ENCODE peak calls at places on chromosome 20, in four cellular contexts. H, O, D and T are unnamed samples.

GRCh38 chr20:21739682-21740081 is 34.2 kb downstream of the PAX1 start:
- DNase-seq in O (no peak), D (no peak), H (no peak), T (no peak)

GRCh38 chr20:60143450-60143849 is 185.2 kb downstream of the CDH26 start:
- DNase-seq in O (no peak), H (no peak), D (no peak), T (no peak)

GRCh38 chr20:24745617-24746350 is 203.3 kb upstream of the CST7 start:
- DNase-seq in H (no peak), O (no peak), D (no peak), T (no peak)

GRCh38 chr20:63136296-63136695 is 79.6 kb downstream of the YTHDF1 start:
- DNase-seq in O (no peak), D (no peak), H (no peak), T (no peak)

GRCh38 chr20:55456316-55456940 is 548.9 kb downstream of the CBLN4 start:
- DNase-seq in D (no peak), O (no peak), H (no peak), T (no peak)

GRCh38 chr20:56537997-56538396 is 5.0 kb downstream of the FAM209B start:
- DNase-seq in O (no peak), H (no peak), D (no peak), T (no peak)

GRCh38 chr20:36206068-36206467 is 30.2 kb upstream of the AAR2 start:
- DNase-seq in H (no peak), O (no peak), D (no peak), T (no peak)

GRCh38 chr20:41956316-41957050 is 338.3 kb upstream of the CHD6 start:
- DNase-seq in D (peak), H (peak), O (no peak), T (peak)

GRCh38 chr20:54091120-54091480 is 20.7 kb upstream of the BCAS1 start:
- DNase-seq in O (no peak), D (no peak), H (no peak), T (no peak)

GRCh38 chr20:25015986-25016385 is 23.4 kb upstream of the APMAP start:
- DNase-seq in H (no peak), D (no peak), O (no peak), T (no peak)

GRCh38 chr20:10902836-10903410 is 229.1 kb upstream of the JAG1 start:
- DNase-seq in O (no peak), H (no peak), D (no peak), T (no peak)

GRCh38 chr20:47008842-47009518 is 114.3 kb downstream of the EYA2 start:
- DNase-seq in O (no peak), H (no peak), D (no peak), T (peak)

GRCh38 chr20:56187791-56188190 is 60.7 kb upstream of the MC3R start:
- DNase-seq in D (peak), O (no peak), H (no peak), T (peak)

GRCh38 chr20:47146703-47147102 is 209.8 kb downstream of the ZMYND8 start:
- DNase-seq in D (no peak), H (no peak), O (no peak), T (peak)

GRCh38 chr20:36202891-36203338 is 33.4 kb upstream of the AAR2 start:
- DNase-seq in D (peak), O (no peak), H (peak), T (peak)

GRCh38 chr20:997016-997415 is 5.1 kb downstream of the RSPO4 start:
- DNase-seq in H (no peak), D (no peak), O (no peak), T (no peak)

GRCh38 chr20:24663496-24663895 is 194.1 kb downstream of the SYNDIG1 start:
- DNase-seq in D (no peak), O (no peak), H (no peak), T (no peak)

GRCh38 chr20:63124092-63124781 is 91.7 kb downstream of the YTHDF1 start:
- DNase-seq in O (no peak), H (no peak), D (no peak), T (no peak)

GRCh38 chr20:22925613-22925983 is 109.5 kb upstream of the SSTR4 start:
- DNase-seq in H (no peak), O (no peak), D (no peak), T (no peak)

GRCh38 chr20:11387189-11387754 is 530.4 kb upstream of the BTBD3 start:
- DNase-seq in H (no peak), O (no peak), D (no peak), T (no peak)

GRCh38 chr20:16528078-16528477 is 45.2 kb downstream of the KIF16B start:
- DNase-seq in O (no peak), D (no peak), H (peak), T (peak)

GRCh38 chr20:8116067-8116811 is 15.8 kb upstream of the PLCB1 start:
- DNase-seq in D (no peak), O (no peak), H (no peak), T (peak)

GRCh38 chr20:47380481-47380880 is 24.0 kb upstream of the ZMYND8 start:
- DNase-seq in O (no peak), H (no peak), D (no peak), T (no peak)

GRCh38 chr20:19990911-19991707 is 26.1 kb upstream of the NAA20 start:
- DNase-seq in D (no peak), H (no peak), O (no peak), T (no peak)

GRCh38 chr20:48620486-48621255 is 207.1 kb downstream of the PREX1 start:
- DNase-seq in O (peak), H (peak), D (peak), T (peak)

GRCh38 chr20:48623906-48624265 is 203.9 kb downstream of the PREX1 start:
- DNase-seq in H (no peak), D (no peak), O (no peak), T (no peak)

GRCh38 chr20:48623176-48623905 is 204.5 kb downstream of the PREX1 start:
- DNase-seq in D (no peak), H (no peak), O (no peak), T (no peak)

GRCh38 chr20:48621256-48622078 is 206.3 kb downstream of the PREX1 start:
- DNase-seq in O (no peak), D (no peak), H (peak), T (no peak)

GRCh38 chr20:48622421-48622820 is 205.4 kb downstream of the PREX1 start:
- DNase-seq in H (no peak), O (no peak), D (no peak), T (no peak)
- TF ChIP-seq POLR2AphosphoS5 in H (no peak), O (no peak), D (no peak), T (no peak)

GRCh38 chr20:43749734-43750294 is 23.0 kb upstream of the GTSF1L start:
- DNase-seq in D (peak), H (peak), O (peak), T (peak)
- TF ChIP-seq FOXM1 in D (no peak), H (no peak), O (no peak), T (no peak)

GRCh38 chr20:38841570-38841969 is 36.1 kb downstream of the PPP1R16B start:
- DNase-seq in H (no peak), D (no peak), O (no peak), T (no peak)

GRCh38 chr20:38840894-38841470 is 35.5 kb downstream of the PPP1R16B start:
- DNase-seq in D (no peak), H (no peak), O (no peak), T (no peak)

GRCh38 chr20:38842017-38842416 is 36.5 kb downstream of the PPP1R16B start:
- DNase-seq in D (no peak), H (no peak), O (no peak), T (no peak)

GRCh38 chr20:38843346-38843745 is 37.8 kb downstream of the PPP1R16B start:
- DNase-seq in O (no peak), H (no peak), D (no peak), T (no peak)

DNA sequence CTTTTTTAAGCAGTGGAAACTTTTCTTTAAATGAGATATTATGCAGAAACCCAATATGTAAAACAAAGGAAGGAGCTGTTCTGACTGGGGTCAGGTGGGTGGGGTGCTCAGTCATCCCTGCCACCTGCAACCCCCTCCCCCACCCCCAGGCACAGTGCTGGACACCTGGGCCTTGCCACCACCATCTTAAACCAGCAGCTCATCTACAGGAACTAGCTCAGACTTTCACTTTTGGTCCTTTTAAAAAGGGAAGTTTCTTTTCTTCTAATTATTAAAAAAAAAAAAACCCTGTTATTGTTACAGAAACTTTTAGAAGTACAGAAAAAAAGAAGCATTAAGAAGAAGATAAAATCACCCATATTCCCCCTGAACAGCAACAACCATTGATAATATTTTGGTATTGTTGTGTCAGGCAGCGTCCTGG is 37.1 kb downstream of the PPP1R16B start:
- DNase-seq in O (peak), H (no peak), D (no peak), T (no peak)
- TF ChIP-seq POLR2AphosphoS5 in O (peak), H (no peak), D (no peak), T (no peak)

GRCh38 chr20:48912065-48912464 is 9.4 kb upstream of the ARFGEF2 start:
- DNase-seq in O (no peak), D (no peak), H (no peak), T (no peak)
- TF ChIP-seq FOXM1 in O (no peak), D (no peak), H (no peak), T (no peak)

GRCh38 chr20:50744143-50744792 is 12.9 kb downstream of the PARD6B start:
- DNase-seq in O (no peak), H (peak), D (peak), T (peak)
- TF ChIP-seq POLR2AphosphoS5 in O (no peak), H (peak), D (no peak), T (peak)

DNA sequence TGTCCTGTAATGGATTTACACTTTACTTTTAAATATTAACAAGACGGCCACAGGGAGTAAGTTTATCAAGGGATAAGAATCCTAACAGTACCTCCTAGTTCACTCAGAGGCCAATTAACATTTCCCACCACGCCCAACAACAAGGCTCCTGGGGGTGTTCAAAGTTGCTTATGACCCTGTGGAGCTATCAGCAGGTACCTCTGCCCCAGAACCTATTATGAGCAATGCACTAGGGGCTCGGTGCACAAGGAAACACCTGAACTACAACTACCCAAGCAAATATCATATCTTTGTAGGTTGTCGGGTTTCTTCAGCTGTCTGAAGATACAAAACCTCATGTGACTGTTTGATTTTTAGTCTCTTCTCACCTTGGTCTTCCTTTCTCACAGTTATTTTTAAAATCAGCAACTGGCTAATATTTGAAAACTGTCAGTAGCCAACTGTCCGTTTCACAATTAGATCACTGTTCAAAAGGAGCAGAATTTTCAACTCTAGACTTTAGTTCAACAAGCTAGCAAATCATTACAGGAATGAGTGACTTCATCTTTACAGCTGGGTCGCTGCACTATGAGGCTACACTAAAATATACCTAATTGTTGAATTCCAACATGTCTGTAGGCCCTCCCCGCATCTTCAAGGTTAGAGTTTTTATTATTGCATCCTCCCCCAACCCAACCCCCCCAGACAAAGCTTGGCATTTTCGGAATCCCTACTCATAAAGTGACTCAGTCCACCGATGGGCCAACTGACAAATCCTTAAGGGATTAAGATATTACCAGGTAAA is 38.1 kb downstream of the B4GALT5 start:
- DNase-seq in D (no peak), O (peak), H (peak), T (peak)
- TF ChIP-seq FOXM1 in D (no peak), O (peak), H (no peak), T (no peak)

GRCh38 chr20:34825530-34826362 is at the start of gene NCOA6:
- DNase-seq in H (peak), D (peak), O (no peak), T (peak)
- TF ChIP-seq POLR2AphosphoS5 in H (peak), D (peak), O (peak), T (peak)

GRCh38 chr20:14865169-14865568 is 527.8 kb upstream of the FLRT3 start:
- DNase-seq in O (no peak), H (no peak), D (no peak), T (no peak)

GRCh38 chr20:14865731-14866130 is 528.3 kb upstream of the FLRT3 start:
- DNase-seq in H (no peak), D (no peak), O (no peak), T (no peak)

GRCh38 chr20:14860410-14860814 is 523.0 kb upstream of the FLRT3 start:
- DNase-seq in O (no peak), D (no peak), H (no peak), T (peak)

GRCh38 chr20:14859627-14860026 is 522.2 kb upstream of the FLRT3 start:
- DNase-seq in H (no peak), O (no peak), D (no peak), T (no peak)

DNA sequence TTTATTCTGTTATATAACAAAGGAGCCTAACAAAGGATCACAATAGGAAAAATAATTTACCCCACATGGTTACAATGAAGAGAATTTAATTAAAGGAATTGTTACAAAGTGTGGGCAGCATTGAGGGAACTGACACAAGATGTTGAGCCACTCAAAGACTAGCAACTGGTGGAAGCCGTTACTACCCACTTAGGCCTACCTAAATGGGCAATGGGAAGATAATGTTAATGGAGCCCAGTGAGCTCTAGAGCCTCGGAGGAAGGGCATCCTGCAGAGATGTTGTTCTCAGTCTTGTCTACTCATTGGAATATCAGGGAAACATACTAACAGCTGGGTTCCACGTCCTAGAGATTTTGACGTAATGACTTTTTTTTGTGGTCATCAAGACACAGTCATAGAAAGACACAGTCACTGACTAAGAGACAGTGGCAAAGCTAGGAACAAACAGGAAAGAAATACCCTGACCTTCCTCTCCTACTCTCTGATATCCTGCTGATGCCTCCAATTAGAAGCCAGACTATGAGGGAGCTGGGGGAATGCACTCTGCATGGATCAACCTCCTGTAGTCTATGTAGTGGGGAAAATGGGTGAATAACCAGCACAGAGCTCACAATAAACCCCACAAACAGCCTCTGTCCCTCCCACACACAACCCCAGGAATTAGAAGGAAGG is 523.8 kb upstream of the FLRT3 start:
- DNase-seq in O (no peak), H (no peak), D (no peak), T (no peak)
- TF ChIP-seq FOXM1 in O (no peak), H (no peak), D (no peak), T (no peak)

GRCh38 chr20:37526238-37526838 is 1.3 kb downstream of the BLCAP start:
- DNase-seq in H (peak), D (peak), O (no peak), T (peak)
- TF ChIP-seq POLR2AphosphoS5 in H (peak), D (no peak), O (no peak), T (peak)

DNA sequence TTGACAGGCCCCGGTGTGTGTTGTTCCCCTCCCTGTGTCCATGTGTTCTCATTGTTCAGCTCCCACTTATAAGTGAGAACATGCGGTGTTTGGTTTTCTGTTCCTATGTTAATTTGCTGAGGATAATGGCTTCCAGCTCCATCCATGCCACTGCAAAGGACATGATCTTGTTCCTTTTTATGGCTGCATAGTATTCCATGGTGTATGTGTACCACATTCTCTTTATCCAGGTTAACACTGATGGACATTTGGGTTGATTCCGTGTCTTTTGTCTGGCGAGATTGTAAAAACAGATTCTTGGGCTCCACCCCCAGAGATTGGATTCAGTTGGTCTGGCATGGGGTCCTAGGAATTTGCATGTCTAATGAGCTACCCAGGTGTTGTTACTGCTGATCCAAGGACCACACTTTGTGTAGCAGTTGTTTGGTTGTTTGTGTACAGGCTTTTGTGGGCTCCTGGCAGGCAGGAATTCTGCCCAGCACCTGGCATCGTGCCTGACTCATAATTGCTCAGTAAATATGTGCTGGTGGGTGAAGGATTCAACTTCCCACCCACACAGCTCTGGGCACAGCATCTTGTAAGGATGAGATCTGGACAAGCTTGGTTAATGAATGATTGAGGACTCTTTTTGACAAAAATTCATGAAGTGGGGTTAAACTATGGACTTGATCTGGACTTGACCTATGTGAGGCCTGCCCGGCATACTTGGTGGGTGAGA is 5.2 kb downstream of the TOX2 start:
- DNase-seq in H (no peak), D (no peak), O (no peak), T (no peak)
- TF ChIP-seq FOXM1 in H (no peak), D (no peak), O (no peak), T (no peak)